ENCODE peak calls at places on chromosomes 16 and 17, in seven cellular contexts. H, A, E, M, T, Q and L are unnamed samples. For H3K27me3 and H3K9me3, the result is how much of the 10 kb centered on the place peaks cover.

GRCh38 chr16:35221482-35222185 is 1762.2 kb downstream of the TP53TG3F start:
- DNase-seq in H (no peak), A (no peak), E (no peak), M (no peak), T (no peak), Q (no peak), L (no peak)

GRCh38 chr16:23691483-23692189 is 12.9 kb downstream of the PLK1 start:
- DNase-seq in H (no peak), A (no peak), E (no peak), M (no peak), T (no peak), Q (no peak), L (no peak)

GRCh38 chr16:86313631-86314030 is 196.7 kb upstream of the FOXF1 start:
- DNase-seq in H (no peak), A (no peak), E (no peak), M (no peak), T (no peak), Q (no peak), L (no peak)

GRCh38 chr16:55323637-55324490 is at the start of gene IRX6:
- DNase-seq in H (peak), A (peak), E (peak), M (no peak), T (peak), Q (peak), L (peak)

GRCh38 chr16:26826500-26826899 is 240.2 kb upstream of the C16orf82 start:
- DNase-seq in H (no peak), A (no peak), E (no peak), M (no peak), T (no peak), Q (no peak), L (no peak)

GRCh38 chr17:74307984-74308773 is 17.8 kb upstream of the KIF19 start:
- DNase-seq in H (peak), A (peak), E (no peak), M (no peak), T (peak), Q (no peak), L (no peak)

GRCh38 chr16:68236804-68237242 is 896 bp upstream of the ESRP2 start:
- DNase-seq in H (no peak), A (no peak), E (no peak), M (no peak), T (no peak), Q (no peak), L (no peak)

GRCh38 chr17:74149597-74150427 is 53.7 kb upstream of the RPL38 start:
- DNase-seq in H (no peak), A (no peak), E (no peak), M (no peak), T (no peak), Q (no peak), L (peak)

GRCh38 chr16:49183911-49184310 is 97.7 kb downstream of the CBLN1 start:
- DNase-seq in H (peak), A (no peak), E (peak), M (no peak), T (no peak), Q (no peak), L (peak)

GRCh38 chr16:87436225-87437172 is 44.4 kb downstream of the MAP1LC3B start:
- DNase-seq in H (no peak), A (no peak), E (no peak), M (no peak), T (no peak), Q (peak), L (no peak)

GRCh38 chr17:79085154-79085920 is 10.7 kb downstream of the ENGASE start:
- DNase-seq in H (no peak), A (no peak), E (no peak), M (no peak), T (no peak), Q (peak), L (no peak)

GRCh38 chr16:19940195-19940594 is 55.5 kb upstream of the GPRC5B start:
- DNase-seq in H (no peak), A (no peak), E (no peak), M (no peak), T (no peak), Q (no peak), L (no peak)

GRCh38 chr17:42598905-42599304 is 10.3 kb downstream of the RETREG3 start:
- DNase-seq in H (no peak), A (peak), E (no peak), M (no peak), T (peak), Q (no peak), L (no peak)

GRCh38 chr17:50348522-50349240 is 2.8 kb downstream of the XYLT2 start:
- DNase-seq in H (no peak), A (no peak), E (no peak), M (no peak), T (no peak), Q (no peak), L (no peak)

GRCh38 chr17:48127371-48128051 is 19.9 kb downstream of the SNX11 start:
- DNase-seq in H (no peak), A (no peak), E (no peak), M (no peak), T (no peak), Q (no peak), L (peak)

GRCh38 chr17:17706140-17707060 is 25.1 kb downstream of the RAI1 start:
- DNase-seq in H (no peak), A (no peak), E (peak), M (no peak), T (no peak), Q (no peak), L (no peak)

GRCh38 chr16:28241924-28242323 is 30.2 kb upstream of the XPO6 start:
- DNase-seq in H (no peak), A (no peak), E (no peak), M (no peak), T (no peak), Q (no peak), L (no peak)

GRCh38 chr17:80192268-80192667 is 22.4 kb downstream of the CARD14 start:
- DNase-seq in H (no peak), A (peak), E (no peak), M (no peak), T (no peak), Q (no peak), L (no peak)

GRCh38 chr16:49470550-49470949 is 96.9 kb downstream of the C16orf78 start:
- DNase-seq in H (no peak), A (no peak), E (no peak), M (no peak), T (no peak), Q (peak), L (no peak)

GRCh38 chr16:4800290-4801041 is 2.0 kb downstream of the ROGDI start:
- DNase-seq in H (peak), A (peak), E (no peak), M (no peak), T (peak), Q (no peak), L (peak)

GRCh38 chr17:82616021-82616703 is 32.1 kb downstream of the WDR45B start:
- DNase-seq in H (no peak), A (no peak), E (no peak), M (no peak), T (no peak), Q (no peak), L (no peak)

GRCh38 chr17:42924891-42925290 is 24.3 kb downstream of the G6PC1 start:
- DNase-seq in H (no peak), A (no peak), E (no peak), M (no peak), T (no peak), Q (no peak), L (no peak)

GRCh38 chr17:64785050-64785449 is 122.9 kb upstream of the SMURF2 start:
- DNase-seq in H (no peak), A (no peak), E (no peak), M (no peak), T (no peak), Q (no peak), L (peak)

GRCh38 chr17:64781810-64782555 is 119.9 kb upstream of the SMURF2 start:
- DNase-seq in H (no peak), A (no peak), E (no peak), M (no peak), T (no peak), Q (peak), L (no peak)

GRCh38 chr17:64784353-64784798 is 122.3 kb upstream of the SMURF2 start:
- DNase-seq in H (no peak), A (no peak), E (no peak), M (no peak), T (no peak), Q (no peak), L (no peak)

GRCh38 chr17:64781394-64781793 is 119.3 kb upstream of the SMURF2 start:
- DNase-seq in H (no peak), A (peak), E (no peak), M (peak), T (peak), Q (peak), L (no peak)

GRCh38 chr17:64783556-64784352 is 121.6 kb upstream of the SMURF2 start:
- DNase-seq in H (no peak), A (no peak), E (no peak), M (no peak), T (no peak), Q (peak), L (no peak)
- H3K27me3 ChIP-seq in H (under half), A (under half), E (under half), M (under half), T (half or more), Q (under half), L (under half)

DNA sequence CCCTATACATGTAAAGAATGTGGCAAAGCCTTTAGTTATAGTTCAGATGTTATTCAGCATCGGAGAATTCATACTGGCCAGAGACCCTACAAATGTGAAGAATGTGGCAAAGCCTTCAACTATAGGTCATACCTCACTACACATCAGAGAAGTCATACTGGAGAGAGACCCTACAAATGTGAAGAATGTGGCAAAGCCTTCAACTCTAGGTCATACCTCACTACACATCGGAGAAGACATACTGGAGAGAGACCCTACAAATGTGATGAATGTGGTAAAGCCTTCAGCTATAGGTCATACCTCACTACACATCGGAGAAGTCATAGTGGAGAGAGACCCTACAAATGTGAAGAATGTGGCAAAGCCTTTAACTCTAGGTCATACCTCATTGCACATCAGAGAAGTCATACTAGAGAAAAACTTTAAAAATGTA is 42.5 kb downstream of the ZNF267 start:
- DNase-seq in H (no peak), A (no peak), E (no peak), M (no peak), T (no peak), Q (no peak), L (no peak)
- H3K9me3 ChIP-seq in H (half or more), A (half or more), E (half or more), M (half or more), T (half or more), Q (half or more), L (under half)

GRCh38 chr17:36673068-36673467 is 71.7 kb downstream of the MRM1 start:
- DNase-seq in H (peak), A (no peak), E (no peak), M (no peak), T (no peak), Q (no peak), L (no peak)

GRCh38 chr17:36674278-36674650 is 72.9 kb downstream of the MRM1 start:
- DNase-seq in H (no peak), A (no peak), E (no peak), M (peak), T (no peak), Q (no peak), L (no peak)

GRCh38 chr17:36668824-36669223 is 67.4 kb downstream of the MRM1 start:
- DNase-seq in H (no peak), A (no peak), E (no peak), M (no peak), T (no peak), Q (no peak), L (no peak)

GRCh38 chr17:36673637-36674277 is 72.4 kb downstream of the MRM1 start:
- DNase-seq in H (no peak), A (no peak), E (no peak), M (no peak), T (no peak), Q (no peak), L (peak)

DNA sequence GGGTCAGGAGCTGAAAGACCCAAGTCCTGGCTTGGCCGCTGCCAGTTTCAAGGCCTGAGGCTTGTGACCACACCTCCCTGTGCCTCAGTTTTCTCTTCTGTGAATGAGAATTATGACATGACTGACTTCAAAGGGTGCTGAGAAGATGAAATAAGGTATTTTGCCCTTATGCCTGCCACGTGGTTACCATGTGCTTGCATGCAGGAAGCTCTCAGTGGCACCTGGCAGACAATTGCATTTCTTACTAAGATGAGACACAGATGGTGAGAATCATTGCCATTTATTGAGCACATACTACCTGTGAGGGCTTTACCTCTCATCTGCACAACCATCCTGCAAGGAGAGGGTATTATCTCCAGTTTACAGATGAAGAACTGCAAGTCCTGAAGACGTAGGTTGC is 69.8 kb downstream of the MRM1 start:
- DNase-seq in H (no peak), A (no peak), E (no peak), M (no peak), T (no peak), Q (no peak), L (no peak)
- H3K27me3 ChIP-seq in H (under half), A (under half), E (under half), M (under half), T (half or more), Q (under half), L (under half)

GRCh38 chr17:8925808-8926207 is 39.7 kb downstream of the PIK3R5 start:
- DNase-seq in H (no peak), A (no peak), E (no peak), M (no peak), T (no peak), Q (no peak), L (no peak)

GRCh38 chr17:8925141-8925540 is 40.4 kb downstream of the PIK3R5 start:
- DNase-seq in H (no peak), A (no peak), E (no peak), M (no peak), T (no peak), Q (no peak), L (no peak)

GRCh38 chr17:8924595-8924994 is 40.9 kb downstream of the PIK3R5 start:
- DNase-seq in H (no peak), A (no peak), E (no peak), M (no peak), T (no peak), Q (no peak), L (no peak)

GRCh38 chr17:8928347-8928746 is 37.2 kb downstream of the PIK3R5 start:
- DNase-seq in H (no peak), A (no peak), E (no peak), M (no peak), T (no peak), Q (no peak), L (no peak)

GRCh38 chr17:8927395-8927794 is 38.1 kb downstream of the PIK3R5 start:
- DNase-seq in H (no peak), A (no peak), E (no peak), M (no peak), T (no peak), Q (no peak), L (peak)
- H3K9me3 ChIP-seq in H (under half), A (under half), E (under half), M (under half), T (under half), Q (under half), L (under half)